ENCODE peak calls at places on chromosomes 16 and 17, in seven cellular contexts. C, T, W, Y, S, Z and A are unnamed samples.

GRCh38 chr16:78416400-78416799 is 316.9 kb downstream of the WWOX start:
- DNase-seq in Z (no peak), C (no peak), T (no peak), W (no peak), Y (no peak), S (no peak), A (no peak)

GRCh38 chr17:71251276-71251675 is 869.5 kb upstream of the SOX9 start:
- DNase-seq in Z (no peak), C (no peak), S (no peak), W (no peak), Y (no peak), T (no peak), A (no peak)

GRCh38 chr16:65770752-65771151 is 595.7 kb upstream of the CDH5 start:
- DNase-seq in C (no peak), S (no peak), T (no peak), Z (no peak), W (no peak), Y (no peak), A (no peak)

GRCh38 chr17:4498461-4499397 is at the start of gene SPNS2:
- DNase-seq in C (no peak), Z (peak), Y (peak), T (peak), W (peak), S (peak), A (peak)

GRCh38 chr17:38885044-38885727 is 15.3 kb downstream of the LASP1 start:
- DNase-seq in C (no peak), W (no peak), T (no peak), Y (no peak), S (no peak), Z (no peak), A (no peak)

GRCh38 chr17:7241783-7242716 is at the start of gene GABARAP:
- DNase-seq in Y (peak), W (peak), T (peak), S (peak), C (peak), Z (peak), A (peak)

GRCh38 chr17:50949128-50950001 is 83.2 kb upstream of the TOB1 start:
- DNase-seq in Z (no peak), Y (no peak), T (no peak), C (peak), S (no peak), W (no peak), A (no peak)

GRCh38 chr16:3858809-3859208 is 21.7 kb downstream of the CREBBP start:
- DNase-seq in Z (no peak), W (no peak), C (no peak), S (no peak), Y (no peak), T (no peak), A (no peak)

GRCh38 chr16:62035115-62036092 is 834 bp downstream of the CDH8 start:
- DNase-seq in W (peak), Z (no peak), Y (no peak), T (no peak), S (no peak), C (no peak), A (no peak)

GRCh38 chr17:44541884-44542581 is 15.3 kb upstream of the FZD2 start:
- DNase-seq in Y (no peak), W (no peak), T (no peak), S (no peak), Z (no peak), C (no peak), A (no peak)

GRCh38 chr16:69566437-69567030 is 768 bp downstream of the NFAT5 start:
- DNase-seq in Y (peak), C (peak), Z (peak), S (peak), W (peak), T (peak), A (peak)

GRCh38 chr17:40312131-40312731 is 3.3 kb downstream of the RARA start:
- DNase-seq in T (no peak), W (no peak), S (no peak), C (no peak), Y (no peak), Z (no peak), A (no peak)

GRCh38 chr17:18161226-18162094 is 22.2 kb upstream of the ALKBH5 start:
- DNase-seq in S (no peak), Y (no peak), Z (no peak), C (no peak), W (no peak), T (no peak), A (no peak)

GRCh38 chr17:39659286-39660010 is 5.7 kb upstream of the TCAP start:
- DNase-seq in Z (no peak), T (no peak), W (no peak), Y (no peak), C (no peak), S (no peak), A (no peak)